ENCODE peak calls at places on chromosomes 2 and 18, in four cellular contexts. One of them, this sample, is unnamed.

GRCh38 chr2:176582990-176583481 is 313.8 kb downstream of the MTX2 start:
- DNase-seq in stimulated activated CD4-positive, alpha-beta T cell treated with anti-CD3 and anti-CD28 coated beads, Interleukin-12 subunit alpha, Interleukin-12 subunit beta, amount 100 ng/mL, for 4 hours: no peak
- DNase-seq in naive thymus-derived CD4-positive, alpha-beta T cell: no peak
- DNase-seq in cardiac fibroblast: peak
- DNase-seq in this sample: no peak

GRCh38 chr2:86087936-86088850 is 17.5 kb downstream of the POLR1A start:
- DNase-seq in stimulated activated CD4-positive, alpha-beta T cell treated with anti-CD3 and anti-CD28 coated beads, Interleukin-12 subunit alpha, Interleukin-12 subunit beta, amount 100 ng/mL, for 4 hours: no peak
- DNase-seq in naive thymus-derived CD4-positive, alpha-beta T cell: no peak
- DNase-seq in cardiac fibroblast: no peak
- DNase-seq in this sample: no peak

GRCh38 chr2:134855709-134856108 is 17.3 kb downstream of the ACMSD start:
- DNase-seq in cardiac fibroblast: no peak
- DNase-seq in naive thymus-derived CD4-positive, alpha-beta T cell: no peak
- DNase-seq in stimulated activated CD4-positive, alpha-beta T cell treated with anti-CD3 and anti-CD28 coated beads, Interleukin-12 subunit alpha, Interleukin-12 subunit beta, amount 100 ng/mL, for 4 hours: no peak
- DNase-seq in this sample: no peak

GRCh38 chr2:130183500-130184373 is 1.7 kb downstream of the MZT2B start:
- DNase-seq in cardiac fibroblast: peak
- DNase-seq in naive thymus-derived CD4-positive, alpha-beta T cell: no peak
- DNase-seq in stimulated activated CD4-positive, alpha-beta T cell treated with anti-CD3 and anti-CD28 coated beads, Interleukin-12 subunit alpha, Interleukin-12 subunit beta, amount 100 ng/mL, for 4 hours: no peak
- DNase-seq in this sample: no peak

GRCh38 chr2:19714926-19715325 is 186.9 kb downstream of the TTC32 start:
- DNase-seq in cardiac fibroblast: no peak
- DNase-seq in stimulated activated CD4-positive, alpha-beta T cell treated with anti-CD3 and anti-CD28 coated beads, Interleukin-12 subunit alpha, Interleukin-12 subunit beta, amount 100 ng/mL, for 4 hours: no peak
- DNase-seq in naive thymus-derived CD4-positive, alpha-beta T cell: no peak
- DNase-seq in this sample: no peak

GRCh38 chr2:28355521-28356094 is 37.0 kb upstream of the FOSL2 start:
- DNase-seq in naive thymus-derived CD4-positive, alpha-beta T cell: no peak
- DNase-seq in stimulated activated CD4-positive, alpha-beta T cell treated with anti-CD3 and anti-CD28 coated beads, Interleukin-12 subunit alpha, Interleukin-12 subunit beta, amount 100 ng/mL, for 4 hours: no peak
- DNase-seq in cardiac fibroblast: no peak
- DNase-seq in this sample: peak

GRCh38 chr2:74093426-74093825 is 54.3 kb downstream of the BOLA3 start:
- DNase-seq in cardiac fibroblast: no peak
- DNase-seq in naive thymus-derived CD4-positive, alpha-beta T cell: no peak
- DNase-seq in stimulated activated CD4-positive, alpha-beta T cell treated with anti-CD3 and anti-CD28 coated beads, Interleukin-12 subunit alpha, Interleukin-12 subunit beta, amount 100 ng/mL, for 4 hours: no peak
- DNase-seq in this sample: no peak

GRCh38 chr2:213188971-213189899 is 37.8 kb upstream of the IKZF2 start:
- DNase-seq in cardiac fibroblast: peak
- DNase-seq in naive thymus-derived CD4-positive, alpha-beta T cell: no peak
- DNase-seq in stimulated activated CD4-positive, alpha-beta T cell treated with anti-CD3 and anti-CD28 coated beads, Interleukin-12 subunit alpha, Interleukin-12 subunit beta, amount 100 ng/mL, for 4 hours: no peak
- DNase-seq in this sample: no peak

GRCh38 chr2:218959761-218960195 is 312 bp downstream of the CDK5R2 start:
- DNase-seq in cardiac fibroblast: no peak
- DNase-seq in stimulated activated CD4-positive, alpha-beta T cell treated with anti-CD3 and anti-CD28 coated beads, Interleukin-12 subunit alpha, Interleukin-12 subunit beta, amount 100 ng/mL, for 4 hours: no peak
- DNase-seq in naive thymus-derived CD4-positive, alpha-beta T cell: no peak
- DNase-seq in this sample: no peak

GRCh38 chr2:136116813-136117390 is 1.0 kb downstream of the CXCR4 start:
- DNase-seq in stimulated activated CD4-positive, alpha-beta T cell treated with anti-CD3 and anti-CD28 coated beads, Interleukin-12 subunit alpha, Interleukin-12 subunit beta, amount 100 ng/mL, for 4 hours: peak
- DNase-seq in cardiac fibroblast: peak
- DNase-seq in naive thymus-derived CD4-positive, alpha-beta T cell: peak
- DNase-seq in this sample: peak

GRCh38 chr18:63342206-63342605 is 22.6 kb upstream of the BCL2 start:
- DNase-seq in stimulated activated CD4-positive, alpha-beta T cell treated with anti-CD3 and anti-CD28 coated beads, Interleukin-12 subunit alpha, Interleukin-12 subunit beta, amount 100 ng/mL, for 4 hours: no peak
- DNase-seq in naive thymus-derived CD4-positive, alpha-beta T cell: peak
- DNase-seq in cardiac fibroblast: peak
- DNase-seq in this sample: no peak

GRCh38 chr18:54162431-54162830 is 62.0 kb downstream of the MBD2 start:
- DNase-seq in stimulated activated CD4-positive, alpha-beta T cell treated with anti-CD3 and anti-CD28 coated beads, Interleukin-12 subunit alpha, Interleukin-12 subunit beta, amount 100 ng/mL, for 4 hours: no peak
- DNase-seq in naive thymus-derived CD4-positive, alpha-beta T cell: no peak
- DNase-seq in cardiac fibroblast: peak
- DNase-seq in this sample: no peak

GRCh38 chr18:21242141-21243040 is at the start of gene GREB1L:
- DNase-seq in naive thymus-derived CD4-positive, alpha-beta T cell: no peak
- DNase-seq in stimulated activated CD4-positive, alpha-beta T cell treated with anti-CD3 and anti-CD28 coated beads, Interleukin-12 subunit alpha, Interleukin-12 subunit beta, amount 100 ng/mL, for 4 hours: peak
- DNase-seq in cardiac fibroblast: peak
- DNase-seq in this sample: peak

GRCh38 chr18:79717555-79718074 is 38.0 kb downstream of the CTDP1 start:
- DNase-seq in naive thymus-derived CD4-positive, alpha-beta T cell: no peak
- DNase-seq in cardiac fibroblast: no peak
- DNase-seq in stimulated activated CD4-positive, alpha-beta T cell treated with anti-CD3 and anti-CD28 coated beads, Interleukin-12 subunit alpha, Interleukin-12 subunit beta, amount 100 ng/mL, for 4 hours: no peak
- DNase-seq in this sample: no peak

GRCh38 chr2:237198144-237198900 is 112.6 kb downstream of the COPS8 start:
- DNase-seq in naive thymus-derived CD4-positive, alpha-beta T cell: no peak
- DNase-seq in cardiac fibroblast: peak
- DNase-seq in stimulated activated CD4-positive, alpha-beta T cell treated with anti-CD3 and anti-CD28 coated beads, Interleukin-12 subunit alpha, Interleukin-12 subunit beta, amount 100 ng/mL, for 4 hours: no peak
- DNase-seq in this sample: no peak

GRCh38 chr2:178506101-178506500 is 25.8 kb downstream of the PLEKHA3 start:
- DNase-seq in cardiac fibroblast: no peak
- DNase-seq in naive thymus-derived CD4-positive, alpha-beta T cell: no peak
- DNase-seq in stimulated activated CD4-positive, alpha-beta T cell treated with anti-CD3 and anti-CD28 coated beads, Interleukin-12 subunit alpha, Interleukin-12 subunit beta, amount 100 ng/mL, for 4 hours: no peak
- DNase-seq in this sample: no peak

GRCh38 chr18:9404565-9405060 is 70.0 kb downstream of the TWSG1 start:
- DNase-seq in cardiac fibroblast: peak
- DNase-seq in naive thymus-derived CD4-positive, alpha-beta T cell: peak
- DNase-seq in stimulated activated CD4-positive, alpha-beta T cell treated with anti-CD3 and anti-CD28 coated beads, Interleukin-12 subunit alpha, Interleukin-12 subunit beta, amount 100 ng/mL, for 4 hours: peak
- DNase-seq in this sample: no peak

GRCh38 chr2:3557588-3558204 is 437 bp downstream of the RNASEH1 start:
- DNase-seq in cardiac fibroblast: no peak
- DNase-seq in naive thymus-derived CD4-positive, alpha-beta T cell: no peak
- DNase-seq in stimulated activated CD4-positive, alpha-beta T cell treated with anti-CD3 and anti-CD28 coated beads, Interleukin-12 subunit alpha, Interleukin-12 subunit beta, amount 100 ng/mL, for 4 hours: no peak
- DNase-seq in this sample: no peak

GRCh38 chr2:3246928-3247714 is 130.5 kb downstream of the EIPR1 start:
- DNase-seq in naive thymus-derived CD4-positive, alpha-beta T cell: no peak
- DNase-seq in cardiac fibroblast: no peak
- DNase-seq in stimulated activated CD4-positive, alpha-beta T cell treated with anti-CD3 and anti-CD28 coated beads, Interleukin-12 subunit alpha, Interleukin-12 subunit beta, amount 100 ng/mL, for 4 hours: no peak
- DNase-seq in this sample: no peak

GRCh38 chr18:49668583-49669290 is 106.9 kb downstream of the LIPG start:
- DNase-seq in naive thymus-derived CD4-positive, alpha-beta T cell: no peak
- DNase-seq in cardiac fibroblast: peak
- DNase-seq in stimulated activated CD4-positive, alpha-beta T cell treated with anti-CD3 and anti-CD28 coated beads, Interleukin-12 subunit alpha, Interleukin-12 subunit beta, amount 100 ng/mL, for 4 hours: no peak
- DNase-seq in this sample: no peak

GRCh38 chr2:41879367-41879871 is 168.4 kb upstream of the PKDCC start:
- DNase-seq in stimulated activated CD4-positive, alpha-beta T cell treated with anti-CD3 and anti-CD28 coated beads, Interleukin-12 subunit alpha, Interleukin-12 subunit beta, amount 100 ng/mL, for 4 hours: no peak
- DNase-seq in cardiac fibroblast: no peak
- DNase-seq in naive thymus-derived CD4-positive, alpha-beta T cell: no peak
- DNase-seq in this sample: no peak

GRCh38 chr2:127205211-127206140 is 14.6 kb downstream of the CYP27C1 start:
- DNase-seq in naive thymus-derived CD4-positive, alpha-beta T cell: no peak
- DNase-seq in cardiac fibroblast: no peak
- DNase-seq in stimulated activated CD4-positive, alpha-beta T cell treated with anti-CD3 and anti-CD28 coated beads, Interleukin-12 subunit alpha, Interleukin-12 subunit beta, amount 100 ng/mL, for 4 hours: no peak
- DNase-seq in this sample: no peak

GRCh38 chr2:236345081-236345714 is 81.0 kb upstream of the ASB18 start:
- DNase-seq in cardiac fibroblast: no peak
- DNase-seq in stimulated activated CD4-positive, alpha-beta T cell treated with anti-CD3 and anti-CD28 coated beads, Interleukin-12 subunit alpha, Interleukin-12 subunit beta, amount 100 ng/mL, for 4 hours: no peak
- DNase-seq in naive thymus-derived CD4-positive, alpha-beta T cell: no peak
- DNase-seq in this sample: no peak

GRCh38 chr18:60471652-60472051 is 99.1 kb upstream of the MC4R start:
- DNase-seq in stimulated activated CD4-positive, alpha-beta T cell treated with anti-CD3 and anti-CD28 coated beads, Interleukin-12 subunit alpha, Interleukin-12 subunit beta, amount 100 ng/mL, for 4 hours: no peak
- DNase-seq in cardiac fibroblast: peak
- DNase-seq in naive thymus-derived CD4-positive, alpha-beta T cell: no peak
- DNase-seq in this sample: no peak

This sample was measured in left lung.